ENCODE peak calls at places on chromosomes 16 and 17, in eight cellular contexts. One of them, this sample, is unnamed.

GRCh38 chr16:71479420-71479819 is 9.7 kb downstream of the ZNF19 start:
- DNase-seq in A549: peak; percentile 29
- DNase-seq in GM12892: no peak
- DNase-seq in breast epithelium: no peak
- DNase-seq in body of pancreas: peak; percentile 13
- DNase-seq in heart left ventricle: no peak
- DNase-seq in K562: peak; percentile 29
- DNase-seq in Peyer's patch: no peak
- DNase-seq in this sample: peak; percentile 81

GRCh38 chr17:74419862-74420492 is 11.9 kb upstream of the GPRC5C start:
- DNase-seq in GM12892: no peak
- DNase-seq in A549: no peak
- DNase-seq in K562: no peak
- DNase-seq in Peyer's patch: no peak
- DNase-seq in heart left ventricle: no peak
- DNase-seq in body of pancreas: peak; percentile 67
- DNase-seq in breast epithelium: no peak
- DNase-seq in this sample: no peak

GRCh38 chr16:6682142-6682811 is 650.4 kb upstream of the RBFOX1 start:
- DNase-seq in A549: peak; percentile 14
- DNase-seq in heart left ventricle: no peak
- DNase-seq in Peyer's patch: peak; percentile 55
- DNase-seq in breast epithelium: no peak
- DNase-seq in body of pancreas: peak; percentile 49
- DNase-seq in GM12892: peak; percentile 5
- DNase-seq in K562: peak; percentile 70
- DNase-seq in this sample: peak; percentile 29

GRCh38 chr17:66976781-66977201 is 12.3 kb downstream of the CACNG4 start:
- DNase-seq in A549: no peak
- DNase-seq in breast epithelium: no peak
- DNase-seq in heart left ventricle: no peak
- DNase-seq in Peyer's patch: no peak
- DNase-seq in GM12892: no peak
- DNase-seq in body of pancreas: no peak
- DNase-seq in K562: no peak
- DNase-seq in this sample: no peak

GRCh38 chr17:3526491-3526890 is 31.1 kb downstream of the TRPV3 start:
- DNase-seq in Peyer's patch: no peak
- DNase-seq in body of pancreas: no peak
- DNase-seq in breast epithelium: no peak
- DNase-seq in GM12892: no peak
- DNase-seq in K562: no peak
- DNase-seq in A549: no peak
- DNase-seq in heart left ventricle: no peak
- DNase-seq in this sample: no peak

GRCh38 chr16:56336071-56336688 is 89.2 kb downstream of the AMFR start:
- DNase-seq in K562: peak; percentile 45
- DNase-seq in heart left ventricle: peak; percentile 46
- DNase-seq in breast epithelium: no peak
- DNase-seq in A549: no peak
- DNase-seq in GM12892: no peak
- DNase-seq in Peyer's patch: no peak
- DNase-seq in body of pancreas: no peak
- DNase-seq in this sample: no peak

GRCh38 chr17:28819582-28819981 is 23.0 kb downstream of the FAM222B start:
- DNase-seq in A549: no peak
- DNase-seq in body of pancreas: no peak
- DNase-seq in Peyer's patch: no peak
- DNase-seq in breast epithelium: no peak
- DNase-seq in heart left ventricle: no peak
- DNase-seq in GM12892: no peak
- DNase-seq in K562: no peak
- DNase-seq in this sample: no peak

GRCh38 chr16:22098538-22099255 is 6.4 kb downstream of the VWA3A start:
- DNase-seq in breast epithelium: no peak
- DNase-seq in heart left ventricle: no peak
- DNase-seq in Peyer's patch: no peak
- DNase-seq in A549: peak; percentile 66
- DNase-seq in GM12892: no peak
- DNase-seq in K562: peak; percentile 50
- DNase-seq in body of pancreas: no peak
- DNase-seq in this sample: peak; percentile 43

GRCh38 chr17:7587831-7588230 is 2.1 kb downstream of the SOX15 start:
- DNase-seq in Peyer's patch: no peak
- DNase-seq in K562: no peak
- DNase-seq in A549: no peak
- DNase-seq in GM12892: no peak
- DNase-seq in breast epithelium: no peak
- DNase-seq in heart left ventricle: no peak
- DNase-seq in body of pancreas: no peak
- DNase-seq in this sample: peak; percentile 64

GRCh38 chr17:7588553-7589203 is 1.2 kb downstream of the SOX15 start:
- DNase-seq in K562: no peak
- DNase-seq in heart left ventricle: no peak
- DNase-seq in breast epithelium: no peak
- DNase-seq in body of pancreas: no peak
- DNase-seq in A549: no peak
- DNase-seq in Peyer's patch: no peak
- DNase-seq in GM12892: no peak
- DNase-seq in this sample: no peak

GRCh38 chr17:7590743-7591142 is 849 bp upstream of the SOX15 start:
- DNase-seq in A549: peak; percentile 44
- DNase-seq in body of pancreas: no peak
- DNase-seq in K562: no peak
- DNase-seq in heart left ventricle: no peak
- DNase-seq in GM12892: no peak
- DNase-seq in breast epithelium: no peak
- DNase-seq in Peyer's patch: no peak
- DNase-seq in this sample: no peak

GRCh38 chr17:7589891-7590611 is at the start of gene SOX15:
- DNase-seq in heart left ventricle: no peak
- DNase-seq in breast epithelium: no peak
- DNase-seq in K562: no peak
- DNase-seq in body of pancreas: no peak
- DNase-seq in A549: no peak
- DNase-seq in Peyer's patch: no peak
- DNase-seq in GM12892: no peak
- DNase-seq in this sample: no peak

GRCh38 chr17:7589204-7589868 is 558 bp downstream of the SOX15 start:
- DNase-seq in GM12892: peak; percentile 85
- DNase-seq in body of pancreas: peak; percentile 85
- DNase-seq in K562: no peak
- DNase-seq in heart left ventricle: peak; percentile 82
- DNase-seq in breast epithelium: peak; percentile 82
- DNase-seq in A549: peak; percentile 72
- DNase-seq in Peyer's patch: peak; percentile 88
- DNase-seq in this sample: peak; percentile 88
- TF ChIP-seq POLR2A in GM12892: no peak
- TF ChIP-seq POLR2A in body of pancreas: no peak
- TF ChIP-seq POLR2A in K562: no peak
- TF ChIP-seq POLR2A in heart left ventricle: no peak
- TF ChIP-seq POLR2A in breast epithelium: no peak
- TF ChIP-seq POLR2A in A549: no peak
- TF ChIP-seq POLR2A in Peyer's patch: no peak
- TF ChIP-seq POLR2A in this sample: peak; percentile 27

GRCh38 chr17:42288985-42289862 is 926 bp downstream of the STAT5A start:
- DNase-seq in breast epithelium: no peak
- DNase-seq in A549: no peak
- DNase-seq in Peyer's patch: peak; percentile 68
- DNase-seq in heart left ventricle: no peak
- DNase-seq in GM12892: peak; percentile 58
- DNase-seq in body of pancreas: peak; percentile 70
- DNase-seq in K562: peak; percentile 83
- DNase-seq in this sample: peak; percentile 61

GRCh38 chr17:42285346-42286050 is 2.8 kb upstream of the STAT5A start:
- DNase-seq in breast epithelium: no peak
- DNase-seq in heart left ventricle: no peak
- DNase-seq in body of pancreas: no peak
- DNase-seq in GM12892: no peak
- DNase-seq in Peyer's patch: no peak
- DNase-seq in A549: no peak
- DNase-seq in K562: no peak
- DNase-seq in this sample: no peak

GRCh38 chr17:42286411-42287295 is 1.6 kb upstream of the STAT5A start:
- DNase-seq in K562: no peak
- DNase-seq in GM12892: no peak
- DNase-seq in A549: no peak
- DNase-seq in breast epithelium: no peak
- DNase-seq in heart left ventricle: no peak
- DNase-seq in body of pancreas: no peak
- DNase-seq in Peyer's patch: no peak
- DNase-seq in this sample: peak; percentile 66

GRCh38 chr17:42288078-42288984 is at the start of gene STAT5A:
- DNase-seq in Peyer's patch: peak; percentile 89
- DNase-seq in K562: peak; percentile 68
- DNase-seq in heart left ventricle: peak; percentile 92
- DNase-seq in body of pancreas: peak; percentile 90
- DNase-seq in A549: peak; percentile 73
- DNase-seq in GM12892: peak; percentile 79
- DNase-seq in breast epithelium: peak; percentile 93
- DNase-seq in this sample: peak; percentile 85

DNA sequence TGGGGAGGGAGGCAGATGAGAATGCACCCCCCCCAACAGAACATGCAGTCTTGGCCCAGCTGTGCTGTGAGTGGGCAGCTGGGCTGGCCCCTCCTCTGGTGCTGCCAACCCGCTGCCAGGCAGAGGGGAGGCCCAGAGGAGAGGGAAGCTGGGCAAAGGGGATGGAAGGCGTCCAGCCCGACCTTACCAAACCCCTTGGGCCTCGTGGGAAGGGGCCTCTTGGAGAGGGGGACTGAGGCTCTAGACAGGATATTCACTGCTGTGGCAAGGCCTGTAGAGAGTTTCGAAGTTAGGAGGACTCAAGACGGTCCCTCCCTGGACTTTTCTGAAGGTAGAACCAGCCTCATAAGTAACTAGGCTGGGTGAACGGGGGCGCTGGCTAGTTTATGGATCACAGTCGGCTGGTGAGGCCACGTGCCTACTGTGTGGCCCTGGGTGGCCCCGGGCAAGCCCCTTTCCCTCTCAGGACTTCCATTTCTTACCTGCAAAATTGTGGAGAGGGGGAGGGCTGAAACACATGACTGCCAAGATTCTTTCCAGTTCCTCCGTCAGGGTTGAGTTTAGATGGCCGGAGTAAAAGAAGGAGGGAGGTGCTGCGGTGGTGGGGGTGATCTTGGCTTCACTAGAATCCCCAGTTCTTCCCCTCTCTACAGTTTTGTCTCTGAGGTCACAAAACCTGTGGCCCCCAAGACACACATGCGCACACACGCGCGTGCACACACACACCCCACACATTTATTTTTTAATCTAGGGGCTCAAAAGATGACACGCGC is 807 bp upstream of the STAT5A start:
- DNase-seq in K562: no peak
- DNase-seq in heart left ventricle: peak; percentile 56
- DNase-seq in breast epithelium: no peak
- DNase-seq in GM12892: no peak
- DNase-seq in Peyer's patch: no peak
- DNase-seq in A549: no peak
- DNase-seq in body of pancreas: no peak
- DNase-seq in this sample: peak; percentile 60
- TF ChIP-seq POLR2A in K562: no peak
- TF ChIP-seq POLR2A in heart left ventricle: peak; percentile 22
- TF ChIP-seq POLR2A in breast epithelium: peak; percentile 23
- TF ChIP-seq POLR2A in GM12892: peak; percentile 83
- TF ChIP-seq POLR2A in Peyer's patch: no peak
- TF ChIP-seq POLR2A in A549: no peak
- TF ChIP-seq POLR2A in body of pancreas: no peak
- TF ChIP-seq POLR2A in this sample: peak; percentile 96

GRCh38 chr17:42018339-42018738 is 1.1 kb upstream of the DNAJC7 start:
- DNase-seq in K562: no peak
- DNase-seq in A549: no peak
- DNase-seq in Peyer's patch: no peak
- DNase-seq in body of pancreas: no peak
- DNase-seq in heart left ventricle: no peak
- DNase-seq in breast epithelium: no peak
- DNase-seq in GM12892: no peak
- DNase-seq in this sample: peak; percentile 39

GRCh38 chr17:42018988-42019387 is 902 bp upstream of the NKIRAS2 start:
- DNase-seq in K562: no peak
- DNase-seq in body of pancreas: no peak
- DNase-seq in heart left ventricle: no peak
- DNase-seq in breast epithelium: no peak
- DNase-seq in A549: no peak
- DNase-seq in GM12892: no peak
- DNase-seq in Peyer's patch: no peak
- DNase-seq in this sample: no peak

GRCh38 chr17:42017866-42018200 is 594 bp upstream of the DNAJC7 start:
- DNase-seq in A549: no peak
- DNase-seq in GM12892: no peak
- DNase-seq in body of pancreas: no peak
- DNase-seq in Peyer's patch: no peak
- DNase-seq in K562: no peak
- DNase-seq in breast epithelium: no peak
- DNase-seq in heart left ventricle: no peak
- DNase-seq in this sample: peak; percentile 84

GRCh38 chr17:42016952-42017865 is at the start of gene DNAJC7:
- DNase-seq in GM12892: peak; percentile 95
- DNase-seq in body of pancreas: peak; percentile 93
- DNase-seq in A549: peak; percentile 96
- DNase-seq in Peyer's patch: peak; percentile 92
- DNase-seq in heart left ventricle: peak; percentile 92
- DNase-seq in K562: peak; percentile 93
- DNase-seq in breast epithelium: peak; percentile 89
- DNase-seq in this sample: peak; percentile 95

GRCh38 chr17:42019509-42020404 is at the start of gene NKIRAS2:
- DNase-seq in GM12892: peak; percentile 94
- DNase-seq in A549: peak; percentile 94
- DNase-seq in K562: peak; percentile 90
- DNase-seq in heart left ventricle: peak; percentile 95
- DNase-seq in breast epithelium: peak; percentile 94
- DNase-seq in body of pancreas: peak; percentile 95
- DNase-seq in Peyer's patch: peak; percentile 95
- DNase-seq in this sample: peak; percentile 94
- TF ChIP-seq POLR2A in GM12892: peak; percentile 81
- TF ChIP-seq POLR2A in A549: peak; percentile 73
- TF ChIP-seq POLR2A in K562: peak; percentile 80
- TF ChIP-seq POLR2A in heart left ventricle: peak; percentile 62
- TF ChIP-seq POLR2A in breast epithelium: peak; percentile 35
- TF ChIP-seq POLR2A in body of pancreas: peak; percentile 62
- TF ChIP-seq POLR2A in Peyer's patch: peak; percentile 45
- TF ChIP-seq POLR2A in this sample: peak; percentile 60

DNA sequence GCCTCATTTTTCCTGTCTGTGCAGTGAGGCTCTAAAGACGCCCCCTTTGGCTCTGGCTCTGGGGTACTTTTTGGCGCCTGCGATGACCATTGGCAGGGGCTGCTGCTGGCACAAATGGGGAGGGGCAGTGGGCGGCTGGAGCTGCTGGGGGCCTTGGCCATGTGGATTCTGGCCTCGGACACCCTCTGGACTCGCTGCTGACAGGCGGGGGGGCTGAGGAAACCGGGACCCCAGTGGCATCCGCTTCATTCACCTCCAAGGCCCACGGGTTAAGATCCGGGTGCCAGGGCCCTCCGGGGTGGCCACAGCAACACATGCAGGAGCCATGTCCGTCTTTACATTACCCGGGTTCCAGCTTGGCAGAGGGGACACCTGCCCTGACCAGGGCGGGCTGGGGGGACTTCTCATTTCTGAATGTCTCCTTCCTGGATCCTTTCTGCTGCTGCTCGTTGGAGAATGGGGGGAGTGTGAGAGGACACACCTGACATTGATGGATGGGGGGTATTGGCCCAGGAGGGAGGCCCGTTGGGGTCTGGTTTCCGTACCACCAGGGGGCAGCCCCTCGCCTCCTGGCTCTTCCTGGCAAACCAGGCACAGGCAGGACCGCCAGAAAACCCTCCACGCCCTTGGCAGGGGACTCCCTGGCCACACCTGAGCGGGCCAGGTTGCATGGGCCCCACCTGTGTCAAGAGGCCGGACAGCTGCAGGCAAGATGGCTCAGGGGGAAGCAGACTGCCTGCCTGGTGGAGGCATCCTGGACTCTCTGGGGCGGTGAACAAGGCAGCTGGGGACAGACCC is 21.8 kb downstream of the GSE1 start:
- DNase-seq in breast epithelium: no peak
- DNase-seq in Peyer's patch: no peak
- DNase-seq in GM12892: no peak
- DNase-seq in K562: no peak
- DNase-seq in body of pancreas: no peak
- DNase-seq in A549: no peak
- DNase-seq in heart left ventricle: no peak
- DNase-seq in this sample: no peak
- TF ChIP-seq POLR2A in breast epithelium: no peak
- TF ChIP-seq POLR2A in Peyer's patch: no peak
- TF ChIP-seq POLR2A in GM12892: no peak
- TF ChIP-seq POLR2A in K562: no peak
- TF ChIP-seq POLR2A in body of pancreas: no peak
- TF ChIP-seq POLR2A in A549: no peak
- TF ChIP-seq POLR2A in heart left ventricle: no peak
- TF ChIP-seq POLR2A in this sample: no peak